ENCODE peak calls at places on chromosome 13, in four cellular contexts. Q is SK-N-SH, T is K562, J is HepG2. N is an unnamed sample.
A peak's percentile ranks its signal among the peaks of the same experiment; 100 is the strongest.

GRCh38 chr13:94346261-94347019 is 133.0 kb downstream of the DCT start:
- DNase-seq in T (no peak), J (no peak), Q (no peak), N (no peak)

GRCh38 chr13:24152292-24153214 is 8.0 kb upstream of the SPATA13 start:
- DNase-seq in J (peak; percentile 65), Q (no peak), T (no peak), N (no peak)

GRCh38 chr13:26629260-26629659 is 71.8 kb downstream of the WASF3 start:
- DNase-seq in Q (no peak), J (peak; percentile 12), T (peak; percentile 6), N (no peak)

GRCh38 chr13:32938907-32939306 is 77.3 kb upstream of the KL start:
- DNase-seq in Q (no peak), T (no peak), J (no peak), N (no peak)

GRCh38 chr13:43484432-43485225 is 302.1 kb downstream of the ENOX1 start:
- DNase-seq in Q (no peak), J (no peak), T (no peak), N (no peak)

GRCh38 chr13:45416521-45417125 is 1.6 kb downstream of the SLC25A30 start:
- DNase-seq in Q (no peak), T (no peak), J (no peak), N (no peak)

GRCh38 chr13:44058067-44058466 is 178.4 kb downstream of the LACC1 start:
- DNase-seq in T (no peak), Q (no peak), J (no peak), N (no peak)

GRCh38 chr13:107835339-107836018 is 379.9 kb downstream of the LIG4 start:
- DNase-seq in J (no peak), T (no peak), Q (no peak), N (no peak)

GRCh38 chr13:82976499-82976898 is 905.8 kb downstream of the SLITRK1 start:
- DNase-seq in Q (no peak), J (no peak), T (no peak), N (no peak)

GRCh38 chr13:72166102-72166660 is 299.2 kb upstream of the DACH1 start:
- DNase-seq in T (no peak), Q (no peak), J (no peak), N (no peak)

GRCh38 chr13:21583496-21583895 is 20.5 kb downstream of the MICU2 start:
- DNase-seq in Q (no peak), J (peak; percentile 44), T (no peak), N (no peak)

GRCh38 chr13:48715977-48716376 is 62.2 kb downstream of the CYSLTR2 start:
- DNase-seq in T (no peak), Q (no peak), J (no peak), N (no peak)

GRCh38 chr13:93409001-93409400 is 182.4 kb downstream of the GPC6 start:
- DNase-seq in T (no peak), Q (no peak), J (no peak), N (no peak)

GRCh38 chr13:53104120-53104519 is 75.5 kb downstream of the OLFM4 start:
- DNase-seq in J (no peak), Q (no peak), T (no peak), N (no peak)

GRCh38 chr13:30982911-30983310 is 50.5 kb downstream of the TEX26 start:
- DNase-seq in T (no peak), J (no peak), Q (no peak), N (no peak)

GRCh38 chr13:30982506-30982905 is 50.0 kb downstream of the TEX26 start:
- DNase-seq in T (no peak), J (no peak), Q (no peak), N (no peak)

GRCh38 chr13:30983431-30983830 is 51.0 kb downstream of the TEX26 start:
- DNase-seq in Q (no peak), T (no peak), J (no peak), N (no peak)

GRCh38 chr13:30976041-30976440 is 43.6 kb downstream of the TEX26 start:
- DNase-seq in T (no peak), Q (no peak), J (no peak), N (no peak)

DNA sequence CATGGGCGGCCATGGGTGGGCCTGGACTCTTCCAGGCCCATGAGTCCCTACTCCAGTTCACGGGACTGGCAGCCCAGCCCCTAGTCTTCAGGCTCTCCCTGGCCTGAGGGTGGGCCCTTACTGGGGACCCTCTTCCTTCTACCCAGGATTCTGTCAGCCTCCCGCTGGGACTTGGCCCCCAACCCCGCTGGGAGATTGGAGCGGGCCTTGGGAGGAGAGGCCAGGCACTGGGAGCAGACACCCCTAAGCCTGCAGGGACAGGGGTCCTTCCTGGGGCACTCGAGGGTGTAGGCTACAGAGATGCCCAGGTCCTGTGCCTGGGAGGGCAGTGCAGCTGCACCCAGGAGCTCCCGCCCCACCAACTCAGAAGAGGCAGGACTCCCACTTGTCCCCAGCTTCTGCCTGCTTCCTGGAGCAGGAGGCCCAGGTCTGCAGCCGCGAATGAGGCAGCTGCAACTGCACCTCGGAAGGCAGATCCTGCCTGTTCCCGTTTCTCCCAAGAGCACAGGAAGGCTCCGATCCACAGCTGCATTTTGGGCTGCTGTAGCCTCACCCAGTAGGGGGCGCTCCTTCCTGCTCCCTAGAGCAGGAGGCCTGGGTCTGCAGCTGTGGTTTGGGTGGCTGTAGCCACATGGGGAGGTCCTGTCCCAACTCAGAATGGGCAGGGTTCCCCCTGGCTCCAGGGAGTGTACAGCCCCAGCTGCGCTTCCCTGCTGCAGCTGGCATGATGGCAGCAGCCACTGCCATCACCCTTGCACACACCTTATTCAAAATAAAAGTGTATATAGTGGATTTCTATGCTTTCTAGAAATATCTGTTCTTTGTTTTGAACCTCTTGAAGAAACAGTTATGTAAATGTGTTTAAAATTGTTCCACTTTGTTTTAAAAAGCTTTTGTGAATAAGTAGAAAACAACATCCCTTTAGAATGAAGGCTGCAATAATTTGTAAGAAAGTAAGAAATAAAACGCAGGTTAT is 46.8 kb downstream of the TEX26 start:
- DNase-seq in J (peak; percentile 16), Q (peak; percentile 29), T (peak; percentile 11), N (peak; percentile 38)
- TF ChIP-seq ELF1 in J (no peak), Q (no peak), T (no peak), N (no peak)

DNA sequence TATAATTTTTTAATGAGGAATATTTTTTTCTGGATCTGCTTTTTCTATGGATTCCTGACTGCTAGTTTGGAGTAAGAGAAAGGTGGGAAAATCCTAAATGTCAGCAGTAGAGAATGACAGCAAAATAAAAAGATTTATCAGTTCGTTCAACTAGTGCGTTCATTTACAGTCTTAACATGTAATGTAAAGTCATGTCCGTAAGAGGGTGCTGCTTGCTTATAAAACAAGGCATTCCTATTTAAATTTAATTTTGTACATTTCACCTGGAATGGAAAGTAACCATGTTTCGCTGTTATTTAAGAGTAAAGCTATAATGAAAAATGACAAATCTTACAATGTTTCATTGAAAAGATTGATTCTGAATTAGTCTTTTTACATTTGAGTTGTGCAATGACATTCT is 76.6 kb downstream of the ZMYM2 start:
- DNase-seq in J (no peak), Q (no peak), T (no peak), N (no peak)
- TF ChIP-seq JUND in J (no peak), Q (no peak), T (no peak), N (no peak)

GRCh38 chr13:114030666-114031610 is 57.1 kb upstream of the C13orf46 start:
- DNase-seq in T (no peak), J (no peak), Q (no peak), N (no peak)
- TF ChIP-seq ELF1 in T (no peak), J (no peak), Q (no peak), N (no peak)

DNA sequence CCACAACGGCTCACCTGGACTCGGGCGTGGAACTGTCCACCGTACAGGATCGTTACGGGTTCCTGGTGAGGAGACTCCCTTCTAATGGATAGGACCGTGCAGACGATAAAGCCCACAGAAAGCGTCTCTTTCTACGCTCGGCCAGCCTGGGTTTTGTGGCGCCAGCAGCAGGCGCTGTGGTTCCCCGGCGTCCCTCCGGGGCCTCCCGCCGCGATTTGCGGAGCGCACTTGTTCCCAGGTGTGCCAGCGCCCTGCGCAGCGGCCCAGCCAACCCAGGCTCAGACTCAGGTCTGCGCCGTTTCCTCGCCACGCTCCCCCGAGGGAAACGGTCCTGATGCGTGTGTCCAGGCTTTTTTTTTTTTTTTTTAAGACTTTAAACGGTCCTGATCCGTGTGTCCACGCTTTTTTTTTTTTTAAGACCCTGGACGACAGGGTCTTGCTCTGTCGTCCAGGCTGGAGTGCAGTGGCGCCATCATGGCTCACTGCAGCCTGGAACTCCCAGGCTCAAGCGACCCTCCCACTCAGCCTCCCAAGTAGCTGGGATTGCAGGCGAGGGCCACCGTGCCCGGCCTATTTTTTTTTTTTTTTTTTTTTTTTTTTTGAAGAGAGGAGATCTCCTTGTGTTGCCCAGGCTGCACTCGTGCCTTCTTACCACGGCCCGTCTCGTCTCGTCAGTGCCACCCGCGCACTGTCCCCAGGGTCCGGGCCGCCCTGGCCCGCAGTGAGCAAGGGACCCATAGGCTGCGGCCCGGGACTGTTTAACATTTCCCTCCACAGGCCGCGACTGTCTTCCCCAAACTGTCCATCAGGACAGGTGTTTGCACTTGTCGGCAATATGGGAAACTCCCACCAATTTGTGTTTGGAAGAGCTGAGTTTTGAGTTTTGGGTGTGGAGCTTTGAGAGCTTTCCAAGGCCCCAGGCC is 23.8 kb downstream of the GJA3 start:
- DNase-seq in Q (peak; percentile 75), J (peak; percentile 37), T (peak; percentile 54), N (no peak)
- TF ChIP-seq JUND in Q (no peak), J (no peak), T (no peak), N (no peak)

GRCh38 chr13:35566340-35566739 is 89.9 kb upstream of the MAB21L1 start:
- DNase-seq in J (no peak), T (no peak), Q (no peak), N (no peak)
- TF ChIP-seq ELF1 in J (no peak), T (no peak), Q (no peak), N (no peak)

DNA sequence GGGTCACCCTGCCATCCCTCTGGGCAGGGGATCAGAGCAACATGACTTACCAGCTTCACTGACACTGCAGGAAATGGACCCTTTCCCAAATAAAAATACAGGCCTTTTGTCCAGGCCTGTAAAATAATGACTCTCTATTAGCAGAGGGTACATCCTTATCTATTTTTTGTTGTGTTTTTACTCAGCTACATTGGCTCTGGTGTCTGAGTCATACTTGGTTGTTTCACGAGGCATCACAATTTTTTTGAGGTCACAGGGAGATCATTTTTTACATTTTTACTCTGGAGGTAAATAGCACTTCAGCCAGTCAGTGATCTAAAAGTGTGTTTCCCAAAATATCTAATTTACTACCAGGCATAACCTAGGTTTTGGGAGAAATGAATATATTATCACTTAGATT is 6.9 kb upstream of the HTR2A start:
- DNase-seq in Q (no peak), T (no peak), J (no peak), N (no peak)
- TF ChIP-seq JUND in Q (peak; percentile 54), T (no peak), J (no peak), N (no peak)